ENCODE peak calls at places on chromosomes 1 and 21, in six cellular contexts. J is stimulated activated naive B cell treated with anti-CD40 and anti-IgM and Interleukin-4, amounts not matched to agents 10 μg/mL and 1 μg/mL and 100 μg/mL, for 72 hours; I is stimulated activated CD4-positive, alpha-beta T cell treated with anti-CD3 and anti-CD28 coated beads, TNF-alpha, amount 100 ng/mL, for 48 hours; K is IMR-90; B is dorsolateral prefrontal cortex; X is fibroblast of lung. G is an unnamed sample.

GRCh38 chr1:214660900-214661299 is 57.9 kb downstream of the CENPF start:
- DNase-seq in J (no peak), I (no peak), K (peak; percentile 96), B (peak; percentile 65), X (peak; percentile 77), G (no peak)

GRCh38 chr1:80731241-80731894 is 1069.4 kb upstream of the ADGRL2 start:
- DNase-seq in J (no peak), I (no peak), K (no peak), B (no peak), X (no peak), G (no peak)

GRCh38 chr1:11187458-11187857 is 1.7 kb upstream of the ANGPTL7 start:
- DNase-seq in J (no peak), I (no peak), K (no peak), B (no peak), X (no peak), G (no peak)

GRCh38 chr1:199959775-199960110 is 67.8 kb upstream of the NR5A2 start:
- DNase-seq in J (no peak), I (no peak), K (no peak), B (no peak), X (no peak), G (no peak)

GRCh38 chr21:33478182-33478581 is 1.6 kb downstream of the TMEM50B start:
- DNase-seq in J (no peak), I (no peak), K (no peak), B (no peak), X (no peak), G (no peak)

GRCh38 chr1:176897350-176898236 is 266.9 kb downstream of the ASTN1 start:
- DNase-seq in J (no peak), I (peak; percentile 32), K (peak; percentile 61), B (peak; percentile 72), X (peak; percentile 44), G (peak; percentile 55)

GRCh38 chr1:209584186-209584776 is 767 bp downstream of the CAMK1G start:
- DNase-seq in J (no peak), I (no peak), K (no peak), B (no peak), X (no peak), G (no peak)

GRCh38 chr1:204429746-204430145 is 18.1 kb upstream of the PPP1R15B start:
- DNase-seq in J (no peak), I (no peak), K (no peak), B (no peak), X (no peak), G (no peak)

GRCh38 chr1:107993920-107994319 is 28.9 kb upstream of the VAV3 start:
- DNase-seq in J (no peak), I (no peak), K (no peak), B (no peak), X (peak; percentile 18), G (no peak)

GRCh38 chr1:58466618-58467241 is 79.8 kb downstream of the OMA1 start:
- DNase-seq in J (no peak), I (no peak), K (no peak), B (no peak), X (no peak), G (no peak)

GRCh38 chr1:51732701-51733425 is 116.0 kb downstream of the OSBPL9 start:
- DNase-seq in J (no peak), I (no peak), K (no peak), B (no peak), X (no peak), G (no peak)

GRCh38 chr1:197437891-197438853 is 170.1 kb downstream of the CRB1 start:
- DNase-seq in J (no peak), I (no peak), K (peak; percentile 17), B (no peak), X (peak; percentile 82), G (no peak)

GRCh38 chr21:26064506-26064905 is 106.1 kb downstream of the APP start:
- DNase-seq in J (no peak), I (no peak), K (no peak), B (no peak), X (no peak), G (no peak)

GRCh38 chr1:28971980-28972771 is 57.8 kb downstream of the EPB41 start:
- DNase-seq in J (no peak), I (no peak), K (peak; percentile 96), B (peak; percentile 61), X (peak; percentile 95), G (no peak)

GRCh38 chr1:215321802-215322201 is 239.3 kb downstream of the KCNK2 start:
- DNase-seq in J (no peak), I (no peak), K (no peak), B (no peak), X (peak; percentile 30), G (no peak)

GRCh38 chr1:29752141-29752540 is 515.8 kb downstream of the PTPRU start:
- DNase-seq in J (no peak), I (no peak), K (no peak), B (no peak), X (peak; percentile 7), G (no peak)

GRCh38 chr1:67682659-67683197 is 2.3 kb upstream of the GADD45A start:
- DNase-seq in J (no peak), I (no peak), K (peak; percentile 94), B (no peak), X (peak; percentile 96), G (no peak)

G was measured in activated naive CD4-positive, alpha-beta T cell treated with anti-CD3 and anti-CD28 coated beads, Interleukin-2, amount 50 U/mL, for 72 hours.